ENCODE peak calls at places on chromosomes 7 and 10, in nine cellular contexts. One of them, this sample, is unnamed. For H3K9me3 and H3K4me1, the result is how much of the 10 kb centered on the place peaks cover.

GRCh38 chr7:101164071-101164840 is 1.1 kb downstream of the VGF start:
- DNase-seq in psoas muscle: no peak
- DNase-seq in body of pancreas: peak
- DNase-seq in mammary epithelial cell: peak
- DNase-seq in tibial artery: no peak
- DNase-seq in lower lobe of right lung: no peak
- DNase-seq in SJSA1: peak
- DNase-seq in ovary: peak
- DNase-seq in CD8-positive, alpha-beta T cell: no peak
- DNase-seq in this sample: no peak

GRCh38 chr10:99827906-99828305 is 45.5 kb downstream of the ABCC2 start:
- DNase-seq in psoas muscle: no peak
- DNase-seq in body of pancreas: no peak
- DNase-seq in mammary epithelial cell: no peak
- DNase-seq in tibial artery: no peak
- DNase-seq in lower lobe of right lung: no peak
- DNase-seq in SJSA1: no peak
- DNase-seq in ovary: no peak
- DNase-seq in CD8-positive, alpha-beta T cell: no peak
- DNase-seq in this sample: no peak

GRCh38 chr7:94509264-94509878 is at the start of gene CASD1:
- DNase-seq in psoas muscle: peak
- DNase-seq in body of pancreas: peak
- DNase-seq in mammary epithelial cell: peak
- DNase-seq in tibial artery: peak
- DNase-seq in lower lobe of right lung: peak
- DNase-seq in SJSA1: peak
- DNase-seq in ovary: peak
- DNase-seq in CD8-positive, alpha-beta T cell: peak
- DNase-seq in this sample: peak

GRCh38 chr7:55065079-55065478 is 46.3 kb downstream of the EGFR start:
- DNase-seq in psoas muscle: peak
- DNase-seq in body of pancreas: peak
- DNase-seq in mammary epithelial cell: peak
- DNase-seq in tibial artery: peak
- DNase-seq in lower lobe of right lung: no peak
- DNase-seq in SJSA1: peak
- DNase-seq in ovary: peak
- DNase-seq in CD8-positive, alpha-beta T cell: no peak
- DNase-seq in this sample: no peak

GRCh38 chr10:22341936-22342222 is 3.4 kb upstream of the SPAG6 start:
- DNase-seq in psoas muscle: no peak
- DNase-seq in body of pancreas: no peak
- DNase-seq in mammary epithelial cell: no peak
- DNase-seq in tibial artery: no peak
- DNase-seq in lower lobe of right lung: no peak
- DNase-seq in SJSA1: no peak
- DNase-seq in ovary: no peak
- DNase-seq in CD8-positive, alpha-beta T cell: no peak
- DNase-seq in this sample: no peak

GRCh38 chr10:8043569-8044306 is 10.8 kb upstream of the GATA3 start:
- DNase-seq in psoas muscle: peak
- DNase-seq in body of pancreas: no peak
- DNase-seq in mammary epithelial cell: no peak
- DNase-seq in tibial artery: no peak
- DNase-seq in lower lobe of right lung: no peak
- DNase-seq in SJSA1: no peak
- DNase-seq in ovary: no peak
- DNase-seq in CD8-positive, alpha-beta T cell: peak
- DNase-seq in this sample: no peak

GRCh38 chr10:117653170-117653515 is 110.6 kb downstream of the EMX2 start:
- DNase-seq in psoas muscle: no peak
- DNase-seq in body of pancreas: no peak
- DNase-seq in mammary epithelial cell: peak
- DNase-seq in tibial artery: no peak
- DNase-seq in lower lobe of right lung: no peak
- DNase-seq in SJSA1: peak
- DNase-seq in ovary: no peak
- DNase-seq in CD8-positive, alpha-beta T cell: no peak
- DNase-seq in this sample: no peak

GRCh38 chr7:121624922-121625321 is 228.8 kb upstream of the FAM3C start:
- DNase-seq in psoas muscle: no peak
- DNase-seq in body of pancreas: peak
- DNase-seq in mammary epithelial cell: no peak
- DNase-seq in tibial artery: peak
- DNase-seq in lower lobe of right lung: no peak
- DNase-seq in SJSA1: no peak
- DNase-seq in ovary: no peak
- DNase-seq in CD8-positive, alpha-beta T cell: no peak
- DNase-seq in this sample: peak

GRCh38 chr7:129771928-129772479 is 160.5 kb downstream of the NRF1 start:
- DNase-seq in psoas muscle: no peak
- DNase-seq in body of pancreas: no peak
- DNase-seq in mammary epithelial cell: no peak
- DNase-seq in tibial artery: no peak
- DNase-seq in lower lobe of right lung: no peak
- DNase-seq in SJSA1: no peak
- DNase-seq in ovary: no peak
- DNase-seq in CD8-positive, alpha-beta T cell: no peak
- DNase-seq in this sample: no peak

GRCh38 chr10:111076682-111077661 is at the start of gene ADRA2A:
- DNase-seq in psoas muscle: peak
- DNase-seq in body of pancreas: peak
- DNase-seq in mammary epithelial cell: peak
- DNase-seq in tibial artery: no peak
- DNase-seq in lower lobe of right lung: peak
- DNase-seq in SJSA1: peak
- DNase-seq in ovary: peak
- DNase-seq in CD8-positive, alpha-beta T cell: no peak
- DNase-seq in this sample: no peak

GRCh38 chr10:93039721-93040120 is 20.9 kb upstream of the CYP26C1 start:
- DNase-seq in psoas muscle: no peak
- DNase-seq in body of pancreas: no peak
- DNase-seq in mammary epithelial cell: peak
- DNase-seq in tibial artery: no peak
- DNase-seq in lower lobe of right lung: no peak
- DNase-seq in SJSA1: peak
- DNase-seq in ovary: no peak
- DNase-seq in CD8-positive, alpha-beta T cell: no peak
- DNase-seq in this sample: no peak

GRCh38 chr7:7816084-7816483 is 97.7 kb upstream of the RPA3 start:
- DNase-seq in psoas muscle: no peak
- DNase-seq in body of pancreas: no peak
- DNase-seq in mammary epithelial cell: no peak
- DNase-seq in tibial artery: no peak
- DNase-seq in lower lobe of right lung: no peak
- DNase-seq in SJSA1: no peak
- DNase-seq in ovary: no peak
- DNase-seq in CD8-positive, alpha-beta T cell: no peak
- DNase-seq in this sample: no peak

GRCh38 chr7:142815099-142815498 is 39.8 kb upstream of the EPHB6 start:
- DNase-seq in psoas muscle: no peak
- DNase-seq in body of pancreas: no peak
- DNase-seq in mammary epithelial cell: no peak
- DNase-seq in tibial artery: no peak
- DNase-seq in lower lobe of right lung: no peak
- DNase-seq in SJSA1: no peak
- DNase-seq in ovary: no peak
- DNase-seq in CD8-positive, alpha-beta T cell: no peak
- DNase-seq in this sample: no peak

GRCh38 chr10:110413903-110414562 is 83.7 kb upstream of the DUSP5 start:
- DNase-seq in psoas muscle: no peak
- DNase-seq in body of pancreas: no peak
- DNase-seq in mammary epithelial cell: no peak
- DNase-seq in tibial artery: no peak
- DNase-seq in lower lobe of right lung: no peak
- DNase-seq in SJSA1: no peak
- DNase-seq in ovary: no peak
- DNase-seq in CD8-positive, alpha-beta T cell: peak
- DNase-seq in this sample: no peak

DNA sequence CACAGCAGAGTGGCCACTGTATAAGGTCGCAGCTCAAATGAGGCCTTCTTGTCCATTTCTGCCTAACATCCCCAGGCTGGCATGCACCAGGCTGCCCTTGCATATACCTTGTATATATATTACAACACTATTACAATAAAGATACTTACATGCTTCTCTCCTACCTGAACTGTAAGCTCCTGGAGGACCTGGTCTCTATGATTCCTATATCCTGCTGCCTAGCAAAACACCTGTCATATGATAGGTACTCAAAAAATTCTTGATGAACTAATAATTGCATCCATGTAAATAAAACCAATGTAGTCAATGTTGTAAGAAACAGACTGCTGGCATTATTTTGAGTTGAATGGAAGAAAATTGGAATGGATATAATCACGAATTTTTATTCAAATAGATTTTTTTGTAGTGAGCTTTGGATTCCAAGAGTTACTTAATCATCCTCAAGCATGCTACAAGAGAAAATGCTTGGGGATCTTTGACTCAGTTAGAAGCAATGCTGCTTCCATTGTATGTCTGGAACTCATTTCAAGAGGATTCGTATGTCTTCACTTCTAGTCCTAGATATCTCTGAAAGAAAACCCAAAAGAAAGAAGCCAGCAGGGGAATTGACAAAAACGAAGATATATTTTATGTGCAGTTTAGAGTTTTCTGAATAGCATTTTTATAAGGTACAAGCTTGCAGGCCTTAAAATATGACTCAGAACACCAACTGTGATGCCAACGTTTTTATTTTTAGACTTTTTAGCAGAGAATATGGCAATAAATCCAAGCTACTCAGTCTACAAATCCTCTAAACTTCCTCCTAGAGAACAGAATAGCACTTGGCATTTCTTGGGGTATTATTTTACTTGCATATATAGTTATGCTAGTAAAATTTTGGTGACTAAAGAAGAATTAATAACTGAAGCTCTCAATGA is 53.1 kb downstream of the OSBPL3 start:
- DNase-seq in psoas muscle: no peak
- DNase-seq in body of pancreas: no peak
- DNase-seq in mammary epithelial cell: no peak
- DNase-seq in tibial artery: no peak
- DNase-seq in lower lobe of right lung: no peak
- DNase-seq in SJSA1: no peak
- DNase-seq in ovary: no peak
- DNase-seq in CD8-positive, alpha-beta T cell: no peak
- DNase-seq in this sample: no peak
- H3K27ac ChIP-seq in psoas muscle: no peak
- H3K27ac ChIP-seq in body of pancreas: no peak
- H3K27ac ChIP-seq in mammary epithelial cell: no peak
- H3K27ac ChIP-seq in tibial artery: peak
- H3K27ac ChIP-seq in lower lobe of right lung: no peak
- H3K27ac ChIP-seq in SJSA1: no peak
- H3K27ac ChIP-seq in ovary: no peak
- H3K27ac ChIP-seq in CD8-positive, alpha-beta T cell: no peak
- H3K27ac ChIP-seq in this sample: no peak

GRCh38 chr7:46463170-46463569 is 542.1 kb upstream of the IGFBP3 start:
- DNase-seq in psoas muscle: no peak
- DNase-seq in body of pancreas: no peak
- DNase-seq in mammary epithelial cell: no peak
- DNase-seq in tibial artery: no peak
- DNase-seq in lower lobe of right lung: no peak
- DNase-seq in SJSA1: no peak
- DNase-seq in ovary: no peak
- DNase-seq in CD8-positive, alpha-beta T cell: no peak
- DNase-seq in this sample: no peak
- H3K9me3 ChIP-seq in psoas muscle: under half
- H3K9me3 ChIP-seq in body of pancreas: under half
- H3K9me3 ChIP-seq in mammary epithelial cell: under half
- H3K9me3 ChIP-seq in tibial artery: under half
- H3K9me3 ChIP-seq in lower lobe of right lung: half or more
- H3K9me3 ChIP-seq in SJSA1: under half
- H3K9me3 ChIP-seq in ovary: under half
- H3K9me3 ChIP-seq in CD8-positive, alpha-beta T cell: under half
- H3K9me3 ChIP-seq in this sample: under half

GRCh38 chr10:80466724-80467326 is 12.7 kb downstream of the TSPAN14 start:
- DNase-seq in psoas muscle: no peak
- DNase-seq in body of pancreas: no peak
- DNase-seq in mammary epithelial cell: no peak
- DNase-seq in tibial artery: no peak
- DNase-seq in lower lobe of right lung: no peak
- DNase-seq in SJSA1: no peak
- DNase-seq in ovary: no peak
- DNase-seq in CD8-positive, alpha-beta T cell: no peak
- DNase-seq in this sample: no peak
- H3K4me1 ChIP-seq in psoas muscle: half or more
- H3K4me1 ChIP-seq in body of pancreas: half or more
- H3K4me1 ChIP-seq in mammary epithelial cell: half or more
- H3K4me1 ChIP-seq in tibial artery: under half
- H3K4me1 ChIP-seq in lower lobe of right lung: half or more
- H3K4me1 ChIP-seq in SJSA1: half or more
- H3K4me1 ChIP-seq in ovary: under half
- H3K4me1 ChIP-seq in CD8-positive, alpha-beta T cell: half or more
- H3K4me1 ChIP-seq in this sample: under half

GRCh38 chr10:68333058-68333395 is 299 bp upstream of the PBLD start:
- DNase-seq in psoas muscle: no peak
- DNase-seq in body of pancreas: no peak
- DNase-seq in mammary epithelial cell: no peak
- DNase-seq in tibial artery: no peak
- DNase-seq in lower lobe of right lung: no peak
- DNase-seq in SJSA1: no peak
- DNase-seq in ovary: no peak
- DNase-seq in CD8-positive, alpha-beta T cell: no peak
- DNase-seq in this sample: no peak

GRCh38 chr10:68333452-68333851 is 724 bp upstream of the PBLD start:
- DNase-seq in psoas muscle: no peak
- DNase-seq in body of pancreas: no peak
- DNase-seq in mammary epithelial cell: no peak
- DNase-seq in tibial artery: no peak
- DNase-seq in lower lobe of right lung: no peak
- DNase-seq in SJSA1: no peak
- DNase-seq in ovary: no peak
- DNase-seq in CD8-positive, alpha-beta T cell: no peak
- DNase-seq in this sample: no peak

GRCh38 chr10:68332259-68333057 is at the start of gene PBLD:
- DNase-seq in psoas muscle: peak
- DNase-seq in body of pancreas: peak
- DNase-seq in mammary epithelial cell: peak
- DNase-seq in tibial artery: peak
- DNase-seq in lower lobe of right lung: peak
- DNase-seq in SJSA1: peak
- DNase-seq in ovary: peak
- DNase-seq in CD8-positive, alpha-beta T cell: peak
- DNase-seq in this sample: peak

GRCh38 chr10:68334672-68335467 is 2.1 kb upstream of the PBLD start:
- DNase-seq in psoas muscle: no peak
- DNase-seq in body of pancreas: no peak
- DNase-seq in mammary epithelial cell: no peak
- DNase-seq in tibial artery: no peak
- DNase-seq in lower lobe of right lung: no peak
- DNase-seq in SJSA1: no peak
- DNase-seq in ovary: no peak
- DNase-seq in CD8-positive, alpha-beta T cell: no peak
- DNase-seq in this sample: no peak

DNA sequence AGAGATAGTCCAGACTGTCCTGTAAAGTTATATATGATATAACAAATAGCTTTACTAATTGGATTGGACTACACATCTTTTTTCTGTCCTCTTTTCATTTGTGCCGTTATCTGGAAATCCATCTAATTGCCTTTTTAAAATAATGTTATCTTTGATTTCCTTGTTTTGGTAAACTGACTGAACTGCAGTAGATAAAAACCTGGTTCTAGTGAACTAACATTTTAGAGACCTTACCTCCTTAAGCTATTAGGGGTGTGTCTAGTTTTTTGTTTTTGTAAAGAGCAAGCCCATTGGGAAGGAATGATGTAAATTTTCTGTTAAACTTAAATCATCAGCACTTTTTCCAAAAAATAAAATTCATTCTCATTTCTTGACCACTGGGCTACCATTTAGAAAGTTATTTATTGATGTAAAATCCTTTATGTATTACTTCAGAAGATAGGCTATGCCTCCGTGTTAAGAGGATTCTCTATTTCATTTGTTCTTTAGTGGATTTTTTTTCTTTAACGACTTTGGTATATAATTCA is 1.2 kb upstream of the PBLD start:
- DNase-seq in psoas muscle: no peak
- DNase-seq in body of pancreas: no peak
- DNase-seq in mammary epithelial cell: no peak
- DNase-seq in tibial artery: no peak
- DNase-seq in lower lobe of right lung: no peak
- DNase-seq in SJSA1: no peak
- DNase-seq in ovary: no peak
- DNase-seq in CD8-positive, alpha-beta T cell: no peak
- DNase-seq in this sample: no peak
- H3K27ac ChIP-seq in psoas muscle: peak
- H3K27ac ChIP-seq in body of pancreas: peak
- H3K27ac ChIP-seq in mammary epithelial cell: peak
- H3K27ac ChIP-seq in tibial artery: peak
- H3K27ac ChIP-seq in lower lobe of right lung: peak
- H3K27ac ChIP-seq in SJSA1: peak
- H3K27ac ChIP-seq in ovary: no peak
- H3K27ac ChIP-seq in CD8-positive, alpha-beta T cell: peak
- H3K27ac ChIP-seq in this sample: no peak

This sample was measured in aorta.